ENCODE peak calls at places on chromosomes 3 and 15, in ten cellular contexts. Y, C, K, J, M, S, A, U, R and P are unnamed samples.

GRCh38 chr15:35448294-35448693 is 97.7 kb downstream of the DPH6 start:
- DNase-seq in K (no peak), C (peak), J (no peak), R (no peak), S (no peak), Y (no peak), A (no peak), M (no peak), U (no peak), P (no peak)

GRCh38 chr3:126488205-126488604 is 12.5 kb upstream of the ZXDC start:
- DNase-seq in A (no peak), Y (no peak), C (no peak), S (no peak), U (no peak), M (no peak), K (no peak), R (no peak), J (no peak), P (no peak)

GRCh38 chr3:46928297-46928696 is 48.2 kb downstream of the CCDC12 start:
- DNase-seq in K (no peak), R (no peak), C (no peak), A (no peak), M (no peak), J (no peak), U (no peak), Y (no peak), S (no peak), P (no peak)

GRCh38 chr15:52343831-52344230 is 48.2 kb upstream of the MYO5C start:
- DNase-seq in K (no peak), Y (no peak), A (no peak), S (no peak), M (no peak), C (no peak), R (no peak), J (no peak), U (no peak), P (peak)

GRCh38 chr3:61451841-61452240 is 109.5 kb upstream of the PTPRG start:
- DNase-seq in C (peak), Y (no peak), S (no peak), A (no peak), U (no peak), K (no peak), R (no peak), J (no peak), M (no peak), P (peak)

GRCh38 chr3:183491109-183491922 is 62.9 kb upstream of the MCF2L2 start:
- DNase-seq in M (no peak), C (no peak), R (no peak), K (no peak), Y (peak), U (no peak), A (no peak), S (no peak), J (no peak), P (no peak)

GRCh38 chr3:129345971-129346370 is 67.3 kb downstream of the HMCES start:
- DNase-seq in J (no peak), M (no peak), S (no peak), R (no peak), K (no peak), C (no peak), A (no peak), U (no peak), Y (no peak), P (no peak)

GRCh38 chr15:78044407-78045155 is 32.9 kb downstream of the TBC1D2B start:
- DNase-seq in A (no peak), S (no peak), K (no peak), U (no peak), Y (no peak), C (no peak), R (no peak), M (no peak), J (no peak), P (no peak)

GRCh38 chr3:37964716-37965115 is 25.9 kb upstream of the VILL start:
- DNase-seq in U (no peak), R (no peak), S (no peak), C (no peak), M (no peak), Y (no peak), A (no peak), J (no peak), K (peak), P (no peak)

GRCh38 chr3:173913397-173913796 is 515.9 kb downstream of the NLGN1 start:
- DNase-seq in C (no peak), R (no peak), A (peak), M (peak), U (no peak), K (no peak), Y (no peak), S (no peak), J (no peak), P (peak)

GRCh38 chr3:31793040-31793439 is 188.0 kb downstream of the OSBPL10 start:
- DNase-seq in K (no peak), Y (no peak), J (no peak), M (no peak), C (no peak), U (no peak), A (no peak), S (no peak), R (no peak), P (peak)

GRCh38 chr15:60548101-60548500 is 69.2 kb upstream of the ICE2 start:
- DNase-seq in S (peak), A (no peak), R (peak), K (no peak), M (peak), U (no peak), Y (no peak), J (no peak), C (no peak), P (no peak)

GRCh38 chr15:34759992-34760391 is 5.2 kb upstream of the GJD2 start:
- DNase-seq in C (no peak), R (no peak), K (no peak), U (no peak), A (no peak), S (no peak), J (no peak), Y (no peak), M (no peak), P (no peak)

GRCh38 chr3:168085491-168086119 is 10.1 kb downstream of the GOLIM4 start:
- DNase-seq in K (no peak), C (no peak), A (no peak), J (no peak), U (no peak), Y (no peak), M (no peak), S (no peak), R (no peak), P (no peak)